ENCODE peak calls at places on chromosomes 1 and 21, in four cellular contexts. One of them, this sample, is unnamed.

GRCh38 chr1:1782399-1783221 is 4.3 kb upstream of the NADK start:
- DNase-seq in cardiac muscle cell: peak
- DNase-seq in AG04449: no peak
- DNase-seq in esophagus squamous epithelium: no peak
- DNase-seq in this sample: no peak

GRCh38 chr1:161008857-161009554 is 11.9 kb downstream of the F11R start:
- DNase-seq in AG04449: no peak
- DNase-seq in esophagus squamous epithelium: no peak
- DNase-seq in cardiac muscle cell: peak
- DNase-seq in this sample: no peak

GRCh38 chr21:30232011-30232410 is 16.1 kb upstream of the CLDN8 start:
- DNase-seq in AG04449: no peak
- DNase-seq in cardiac muscle cell: no peak
- DNase-seq in esophagus squamous epithelium: no peak
- DNase-seq in this sample: no peak

GRCh38 chr1:214563881-214564280 is 12.5 kb upstream of the PTPN14 start:
- DNase-seq in cardiac muscle cell: peak
- DNase-seq in AG04449: no peak
- DNase-seq in esophagus squamous epithelium: no peak
- DNase-seq in this sample: no peak

GRCh38 chr1:59543211-59543668 is 246.3 kb downstream of the FGGY start:
- DNase-seq in AG04449: no peak
- DNase-seq in esophagus squamous epithelium: no peak
- DNase-seq in cardiac muscle cell: no peak
- DNase-seq in this sample: no peak

GRCh38 chr1:154969246-154969645 is 1.3 kb downstream of the SHC1 start:
- DNase-seq in AG04449: no peak
- DNase-seq in esophagus squamous epithelium: no peak
- DNase-seq in cardiac muscle cell: no peak
- DNase-seq in this sample: no peak

GRCh38 chr1:76035053-76035452 is 39.5 kb upstream of the ST6GALNAC3 start:
- DNase-seq in cardiac muscle cell: peak
- DNase-seq in AG04449: no peak
- DNase-seq in esophagus squamous epithelium: no peak
- DNase-seq in this sample: no peak

GRCh38 chr1:51378871-51379270 is 48.5 kb upstream of the TTC39A start:
- DNase-seq in cardiac muscle cell: no peak
- DNase-seq in esophagus squamous epithelium: no peak
- DNase-seq in AG04449: no peak
- DNase-seq in this sample: no peak

GRCh38 chr1:42679364-42679983 is 2.7 kb upstream of the YBX1 start:
- DNase-seq in cardiac muscle cell: peak
- DNase-seq in AG04449: peak
- DNase-seq in esophagus squamous epithelium: no peak
- DNase-seq in this sample: peak

GRCh38 chr1:154765970-154766369 is 104.1 kb downstream of the KCNN3 start:
- DNase-seq in AG04449: no peak
- DNase-seq in esophagus squamous epithelium: no peak
- DNase-seq in cardiac muscle cell: peak
- DNase-seq in this sample: no peak

GRCh38 chr1:236141447-236142357 is 637 bp upstream of the GPR137B start:
- DNase-seq in esophagus squamous epithelium: no peak
- DNase-seq in AG04449: no peak
- DNase-seq in cardiac muscle cell: peak
- DNase-seq in this sample: no peak
- H3K4me3 ChIP-seq in esophagus squamous epithelium: peak
- H3K4me3 ChIP-seq in AG04449: peak
- H3K4me3 ChIP-seq in cardiac muscle cell: peak
- H3K4me3 ChIP-seq in this sample: peak

GRCh38 chr1:53449026-53449425 is 10.2 kb upstream of the DMRTB1 start:
- DNase-seq in AG04449: peak
- DNase-seq in esophagus squamous epithelium: no peak
- DNase-seq in cardiac muscle cell: peak
- DNase-seq in this sample: no peak

GRCh38 chr1:53447413-53447812 is 11.8 kb upstream of the DMRTB1 start:
- DNase-seq in AG04449: no peak
- DNase-seq in cardiac muscle cell: no peak
- DNase-seq in esophagus squamous epithelium: no peak
- DNase-seq in this sample: no peak

GRCh38 chr1:53449693-53450092 is 9.5 kb upstream of the DMRTB1 start:
- DNase-seq in cardiac muscle cell: no peak
- DNase-seq in esophagus squamous epithelium: no peak
- DNase-seq in AG04449: no peak
- DNase-seq in this sample: no peak

GRCh38 chr1:53450225-53450624 is 9.0 kb upstream of the DMRTB1 start:
- DNase-seq in esophagus squamous epithelium: no peak
- DNase-seq in cardiac muscle cell: no peak
- DNase-seq in AG04449: no peak
- DNase-seq in this sample: no peak

DNA sequence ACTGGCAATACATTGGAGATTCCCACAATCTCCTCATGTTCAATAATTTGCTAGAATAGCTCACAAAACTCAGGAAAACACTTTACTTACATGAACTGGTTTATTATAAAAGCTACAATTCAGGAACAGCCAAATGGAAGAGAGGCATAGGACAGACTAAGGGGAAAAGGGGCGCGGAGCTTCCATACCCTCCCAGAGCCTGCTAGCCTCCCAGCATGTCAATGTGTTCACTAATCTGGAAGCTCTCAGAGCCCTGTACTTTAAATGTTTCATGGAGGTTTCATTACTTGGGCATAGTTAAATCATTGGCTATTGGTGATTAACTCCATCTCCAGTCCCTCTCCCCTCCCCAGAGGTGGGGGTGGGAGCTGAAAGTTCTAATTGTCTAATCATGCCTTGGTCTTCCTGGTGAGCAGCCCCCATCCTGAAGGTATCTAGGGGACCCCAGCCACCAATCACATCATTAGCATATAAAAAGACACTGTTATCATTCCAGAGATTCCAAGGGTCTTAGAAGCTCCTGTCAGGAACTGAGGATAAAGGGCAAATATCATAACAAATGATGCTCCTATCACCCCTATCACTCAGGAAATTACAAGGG is 10.9 kb upstream of the DMRTB1 start:
- DNase-seq in cardiac muscle cell: no peak
- DNase-seq in AG04449: no peak
- DNase-seq in esophagus squamous epithelium: no peak
- DNase-seq in this sample: no peak
- H3K4me3 ChIP-seq in cardiac muscle cell: no peak
- H3K4me3 ChIP-seq in AG04449: no peak
- H3K4me3 ChIP-seq in esophagus squamous epithelium: no peak
- H3K4me3 ChIP-seq in this sample: no peak

GRCh38 chr1:11273595-11274234 is 717 bp downstream of the UBIAD1 start:
- DNase-seq in AG04449: no peak
- DNase-seq in esophagus squamous epithelium: no peak
- DNase-seq in cardiac muscle cell: no peak
- DNase-seq in this sample: no peak

GRCh38 chr1:11272842-11273594 is at the start of gene UBIAD1:
- DNase-seq in esophagus squamous epithelium: peak
- DNase-seq in cardiac muscle cell: peak
- DNase-seq in AG04449: no peak
- DNase-seq in this sample: peak

GRCh38 chr1:11272544-11272841 is 505 bp upstream of the UBIAD1 start:
- DNase-seq in AG04449: no peak
- DNase-seq in esophagus squamous epithelium: no peak
- DNase-seq in cardiac muscle cell: no peak
- DNase-seq in this sample: no peak
- H3K4me3 ChIP-seq in AG04449: peak
- H3K4me3 ChIP-seq in esophagus squamous epithelium: peak
- H3K4me3 ChIP-seq in cardiac muscle cell: no peak
- H3K4me3 ChIP-seq in this sample: no peak

GRCh38 chr1:69915347-69915746 is 290.0 kb downstream of the LRRC40 start:
- DNase-seq in esophagus squamous epithelium: no peak
- DNase-seq in AG04449: no peak
- DNase-seq in cardiac muscle cell: peak
- DNase-seq in this sample: peak

GRCh38 chr1:69919922-69920273 is 285.5 kb downstream of the LRRC40 start:
- DNase-seq in AG04449: no peak
- DNase-seq in esophagus squamous epithelium: no peak
- DNase-seq in cardiac muscle cell: no peak
- DNase-seq in this sample: no peak

GRCh38 chr1:69919129-69919921 is 286.1 kb downstream of the LRRC40 start:
- DNase-seq in cardiac muscle cell: no peak
- DNase-seq in AG04449: no peak
- DNase-seq in esophagus squamous epithelium: no peak
- DNase-seq in this sample: no peak

GRCh38 chr1:69911301-69911801 is 294.0 kb downstream of the LRRC40 start:
- DNase-seq in cardiac muscle cell: peak
- DNase-seq in esophagus squamous epithelium: no peak
- DNase-seq in AG04449: peak
- DNase-seq in this sample: no peak

GRCh38 chr1:69913967-69914366 is 291.4 kb downstream of the LRRC40 start:
- DNase-seq in esophagus squamous epithelium: no peak
- DNase-seq in AG04449: peak
- DNase-seq in cardiac muscle cell: peak
- DNase-seq in this sample: peak
- H3K4me3 ChIP-seq in esophagus squamous epithelium: no peak
- H3K4me3 ChIP-seq in AG04449: no peak
- H3K4me3 ChIP-seq in cardiac muscle cell: no peak
- H3K4me3 ChIP-seq in this sample: no peak

GRCh38 chr1:181714428-181714827 is 231.1 kb downstream of the CACNA1E start:
- DNase-seq in cardiac muscle cell: no peak
- DNase-seq in AG04449: no peak
- DNase-seq in esophagus squamous epithelium: no peak
- DNase-seq in this sample: no peak

GRCh38 chr1:181712636-181713238 is 229.4 kb downstream of the CACNA1E start:
- DNase-seq in esophagus squamous epithelium: no peak
- DNase-seq in AG04449: no peak
- DNase-seq in cardiac muscle cell: no peak
- DNase-seq in this sample: no peak

GRCh38 chr1:181718034-181718433 is 234.7 kb downstream of the CACNA1E start:
- DNase-seq in esophagus squamous epithelium: no peak
- DNase-seq in cardiac muscle cell: no peak
- DNase-seq in AG04449: no peak
- DNase-seq in this sample: no peak
- H3K4me3 ChIP-seq in esophagus squamous epithelium: no peak
- H3K4me3 ChIP-seq in cardiac muscle cell: no peak
- H3K4me3 ChIP-seq in AG04449: no peak
- H3K4me3 ChIP-seq in this sample: no peak

GRCh38 chr1:235079443-235079967 is 49.1 kb downstream of the TOMM20 start:
- DNase-seq in esophagus squamous epithelium: no peak
- DNase-seq in AG04449: no peak
- DNase-seq in cardiac muscle cell: no peak
- DNase-seq in this sample: no peak
- H3K4me3 ChIP-seq in esophagus squamous epithelium: no peak
- H3K4me3 ChIP-seq in AG04449: no peak
- H3K4me3 ChIP-seq in cardiac muscle cell: no peak
- H3K4me3 ChIP-seq in this sample: no peak

GRCh38 chr1:190478193-190479007 is 736 bp upstream of the BRINP3 start:
- DNase-seq in esophagus squamous epithelium: no peak
- DNase-seq in cardiac muscle cell: peak
- DNase-seq in AG04449: no peak
- DNase-seq in this sample: no peak

GRCh38 chr1:190475394-190476250 is 2.0 kb downstream of the BRINP3 start:
- DNase-seq in AG04449: no peak
- DNase-seq in esophagus squamous epithelium: no peak
- DNase-seq in cardiac muscle cell: peak
- DNase-seq in this sample: no peak

GRCh38 chr1:190479537-190479936 is 1.9 kb upstream of the BRINP3 start:
- DNase-seq in esophagus squamous epithelium: no peak
- DNase-seq in cardiac muscle cell: no peak
- DNase-seq in AG04449: no peak
- DNase-seq in this sample: no peak

GRCh38 chr1:190479028-190479427 is 1.4 kb upstream of the BRINP3 start:
- DNase-seq in esophagus squamous epithelium: no peak
- DNase-seq in cardiac muscle cell: peak
- DNase-seq in AG04449: no peak
- DNase-seq in this sample: no peak

DNA sequence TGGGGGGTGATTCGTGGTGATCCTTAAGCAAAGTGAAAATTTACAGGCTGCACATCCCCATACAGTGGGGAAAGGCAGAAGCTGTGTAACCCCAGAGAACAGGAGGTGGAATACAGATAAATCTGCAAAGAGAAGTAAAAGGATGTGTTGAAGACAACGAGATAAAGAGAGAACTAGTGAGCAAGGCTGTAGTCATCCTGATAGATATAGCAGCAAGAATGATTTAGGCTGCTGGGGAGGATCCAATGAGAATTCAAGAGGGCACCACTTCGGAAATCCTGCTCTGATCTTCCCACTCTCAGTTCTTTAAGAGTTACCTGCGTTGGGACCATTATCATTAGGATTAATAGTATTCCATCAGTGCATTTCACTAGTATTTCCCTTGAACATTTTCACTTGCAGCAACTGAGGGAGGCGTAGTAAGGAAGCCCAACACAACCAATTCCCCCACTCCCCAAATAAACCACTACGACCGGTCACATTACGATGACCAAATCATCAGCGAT is at the start of gene BRINP3:
- DNase-seq in AG04449: no peak
- DNase-seq in cardiac muscle cell: no peak
- DNase-seq in esophagus squamous epithelium: no peak
- DNase-seq in this sample: no peak
- H3K4me3 ChIP-seq in AG04449: peak
- H3K4me3 ChIP-seq in cardiac muscle cell: peak
- H3K4me3 ChIP-seq in esophagus squamous epithelium: peak
- H3K4me3 ChIP-seq in this sample: no peak

GRCh38 chr1:225996946-225997545 is 2.1 kb downstream of the SDE2 start:
- DNase-seq in cardiac muscle cell: peak
- DNase-seq in esophagus squamous epithelium: no peak
- DNase-seq in AG04449: no peak
- DNase-seq in this sample: no peak
- H3K4me3 ChIP-seq in cardiac muscle cell: no peak
- H3K4me3 ChIP-seq in esophagus squamous epithelium: no peak
- H3K4me3 ChIP-seq in AG04449: no peak
- H3K4me3 ChIP-seq in this sample: peak

GRCh38 chr1:39268906-39269305 is 64.4 kb downstream of the MACF1 start:
- DNase-seq in AG04449: no peak
- DNase-seq in cardiac muscle cell: no peak
- DNase-seq in esophagus squamous epithelium: no peak
- DNase-seq in this sample: no peak

GRCh38 chr1:39269349-39269748 is 64.9 kb downstream of the MACF1 start:
- DNase-seq in esophagus squamous epithelium: no peak
- DNase-seq in cardiac muscle cell: no peak
- DNase-seq in AG04449: no peak
- DNase-seq in this sample: no peak

GRCh38 chr1:39272027-39272790 is 67.7 kb downstream of the MACF1 start:
- DNase-seq in esophagus squamous epithelium: no peak
- DNase-seq in AG04449: no peak
- DNase-seq in cardiac muscle cell: no peak
- DNase-seq in this sample: no peak

GRCh38 chr1:39269791-39270342 is 65.4 kb downstream of the MACF1 start:
- DNase-seq in esophagus squamous epithelium: no peak
- DNase-seq in AG04449: peak
- DNase-seq in cardiac muscle cell: peak
- DNase-seq in this sample: no peak

GRCh38 chr1:39270368-39270767 is 65.9 kb downstream of the MACF1 start:
- DNase-seq in AG04449: no peak
- DNase-seq in esophagus squamous epithelium: no peak
- DNase-seq in cardiac muscle cell: no peak
- DNase-seq in this sample: no peak
- H3K4me3 ChIP-seq in AG04449: peak
- H3K4me3 ChIP-seq in esophagus squamous epithelium: peak
- H3K4me3 ChIP-seq in cardiac muscle cell: no peak
- H3K4me3 ChIP-seq in this sample: no peak

GRCh38 chr1:26996665-26997064 is 3.2 kb downstream of the TRNP1 start:
- DNase-seq in esophagus squamous epithelium: no peak
- DNase-seq in AG04449: no peak
- DNase-seq in cardiac muscle cell: no peak
- DNase-seq in this sample: no peak
- H3K4me3 ChIP-seq in esophagus squamous epithelium: peak
- H3K4me3 ChIP-seq in AG04449: no peak
- H3K4me3 ChIP-seq in cardiac muscle cell: no peak
- H3K4me3 ChIP-seq in this sample: peak

This sample was measured in HFF-Myc.